ENCODE peak calls at places on chromosomes 12 and 14, in four cellular contexts. One of them, this sample, is unnamed.

GRCh38 chr12:46024099-46024498 is 33.7 kb upstream of the SCAF11 start:
- DNase-seq in fibroblast of lung: no peak
- DNase-seq in NCI-H510A: no peak
- DNase-seq in stimulated activated naive B cell treated with anti-CD40 and anti-IgM and Interleukin-4, amounts not matched to agents 10 μg/mL and 1 μg/mL and 100 μg/mL, for 72 hours: no peak
- DNase-seq in this sample: no peak

GRCh38 chr12:126936181-126936851 is 1330.7 kb upstream of the TMEM132C start:
- DNase-seq in fibroblast of lung: no peak
- DNase-seq in stimulated activated naive B cell treated with anti-CD40 and anti-IgM and Interleukin-4, amounts not matched to agents 10 μg/mL and 1 μg/mL and 100 μg/mL, for 72 hours: no peak
- DNase-seq in NCI-H510A: no peak
- DNase-seq in this sample: no peak

GRCh38 chr14:58607571-58608317 is 30.0 kb upstream of the DACT1 start:
- DNase-seq in fibroblast of lung: peak
- DNase-seq in NCI-H510A: no peak
- DNase-seq in stimulated activated naive B cell treated with anti-CD40 and anti-IgM and Interleukin-4, amounts not matched to agents 10 μg/mL and 1 μg/mL and 100 μg/mL, for 72 hours: no peak
- DNase-seq in this sample: no peak

GRCh38 chr14:55348766-55349453 is 62.7 kb downstream of the ATG14 start:
- DNase-seq in fibroblast of lung: no peak
- DNase-seq in stimulated activated naive B cell treated with anti-CD40 and anti-IgM and Interleukin-4, amounts not matched to agents 10 μg/mL and 1 μg/mL and 100 μg/mL, for 72 hours: no peak
- DNase-seq in NCI-H510A: no peak
- DNase-seq in this sample: no peak

GRCh38 chr12:6620137-6620884 is 13.1 kb upstream of the CHD4 start:
- DNase-seq in NCI-H510A: no peak
- DNase-seq in stimulated activated naive B cell treated with anti-CD40 and anti-IgM and Interleukin-4, amounts not matched to agents 10 μg/mL and 1 μg/mL and 100 μg/mL, for 72 hours: no peak
- DNase-seq in fibroblast of lung: no peak
- DNase-seq in this sample: no peak

GRCh38 chr12:95460105-95460504 is 13.8 kb upstream of the METAP2 start:
- DNase-seq in stimulated activated naive B cell treated with anti-CD40 and anti-IgM and Interleukin-4, amounts not matched to agents 10 μg/mL and 1 μg/mL and 100 μg/mL, for 72 hours: no peak
- DNase-seq in NCI-H510A: no peak
- DNase-seq in fibroblast of lung: no peak
- DNase-seq in this sample: no peak

GRCh38 chr12:80400591-80400991 is 43.4 kb upstream of the PTPRQ start:
- DNase-seq in fibroblast of lung: peak
- DNase-seq in NCI-H510A: no peak
- DNase-seq in stimulated activated naive B cell treated with anti-CD40 and anti-IgM and Interleukin-4, amounts not matched to agents 10 μg/mL and 1 μg/mL and 100 μg/mL, for 72 hours: no peak
- DNase-seq in this sample: no peak

GRCh38 chr14:104602315-104602932 is 2.1 kb downstream of the TMEM179 start:
- DNase-seq in stimulated activated naive B cell treated with anti-CD40 and anti-IgM and Interleukin-4, amounts not matched to agents 10 μg/mL and 1 μg/mL and 100 μg/mL, for 72 hours: no peak
- DNase-seq in NCI-H510A: no peak
- DNase-seq in fibroblast of lung: no peak
- DNase-seq in this sample: no peak

GRCh38 chr12:21819678-21820077 is 45.2 kb upstream of the KCNJ8 start:
- DNase-seq in fibroblast of lung: no peak
- DNase-seq in NCI-H510A: no peak
- DNase-seq in stimulated activated naive B cell treated with anti-CD40 and anti-IgM and Interleukin-4, amounts not matched to agents 10 μg/mL and 1 μg/mL and 100 μg/mL, for 72 hours: no peak
- DNase-seq in this sample: no peak

GRCh38 chr14:26206640-26207039 is 391.2 kb downstream of the NOVA1 start:
- DNase-seq in NCI-H510A: no peak
- DNase-seq in fibroblast of lung: no peak
- DNase-seq in stimulated activated naive B cell treated with anti-CD40 and anti-IgM and Interleukin-4, amounts not matched to agents 10 μg/mL and 1 μg/mL and 100 μg/mL, for 72 hours: no peak
- DNase-seq in this sample: no peak

GRCh38 chr12:1821805-1822204 is 1.4 kb downstream of the LRTM2 start:
- DNase-seq in fibroblast of lung: no peak
- DNase-seq in stimulated activated naive B cell treated with anti-CD40 and anti-IgM and Interleukin-4, amounts not matched to agents 10 μg/mL and 1 μg/mL and 100 μg/mL, for 72 hours: no peak
- DNase-seq in NCI-H510A: no peak
- DNase-seq in this sample: no peak

GRCh38 chr14:59500732-59501131 is 16.4 kb downstream of the JKAMP start:
- DNase-seq in NCI-H510A: no peak
- DNase-seq in fibroblast of lung: no peak
- DNase-seq in stimulated activated naive B cell treated with anti-CD40 and anti-IgM and Interleukin-4, amounts not matched to agents 10 μg/mL and 1 μg/mL and 100 μg/mL, for 72 hours: no peak
- DNase-seq in this sample: no peak

GRCh38 chr12:9910716-9911421 is 21.3 kb downstream of the CLEC2A start:
- DNase-seq in stimulated activated naive B cell treated with anti-CD40 and anti-IgM and Interleukin-4, amounts not matched to agents 10 μg/mL and 1 μg/mL and 100 μg/mL, for 72 hours: no peak
- DNase-seq in fibroblast of lung: peak
- DNase-seq in NCI-H510A: no peak
- DNase-seq in this sample: no peak

GRCh38 chr12:73612571-73612970 is 925.1 kb upstream of the ATXN7L3B start:
- DNase-seq in fibroblast of lung: no peak
- DNase-seq in NCI-H510A: no peak
- DNase-seq in stimulated activated naive B cell treated with anti-CD40 and anti-IgM and Interleukin-4, amounts not matched to agents 10 μg/mL and 1 μg/mL and 100 μg/mL, for 72 hours: no peak
- DNase-seq in this sample: no peak

GRCh38 chr14:71341160-71341559 is 433.9 kb downstream of the PCNX1 start:
- DNase-seq in stimulated activated naive B cell treated with anti-CD40 and anti-IgM and Interleukin-4, amounts not matched to agents 10 μg/mL and 1 μg/mL and 100 μg/mL, for 72 hours: no peak
- DNase-seq in fibroblast of lung: no peak
- DNase-seq in NCI-H510A: no peak
- DNase-seq in this sample: no peak

GRCh38 chr12:11580125-11580751 is 69.2 kb upstream of the ETV6 start:
- DNase-seq in fibroblast of lung: peak
- DNase-seq in NCI-H510A: no peak
- DNase-seq in stimulated activated naive B cell treated with anti-CD40 and anti-IgM and Interleukin-4, amounts not matched to agents 10 μg/mL and 1 μg/mL and 100 μg/mL, for 72 hours: peak
- DNase-seq in this sample: no peak

GRCh38 chr12:54033106-54033979 is 493 bp downstream of the HOXC5 start:
- DNase-seq in NCI-H510A: no peak
- DNase-seq in fibroblast of lung: no peak
- DNase-seq in stimulated activated naive B cell treated with anti-CD40 and anti-IgM and Interleukin-4, amounts not matched to agents 10 μg/mL and 1 μg/mL and 100 μg/mL, for 72 hours: no peak
- DNase-seq in this sample: no peak

GRCh38 chr12:49872781-49873181 is 29.9 kb upstream of the BCDIN3D start:
- DNase-seq in fibroblast of lung: peak
- DNase-seq in stimulated activated naive B cell treated with anti-CD40 and anti-IgM and Interleukin-4, amounts not matched to agents 10 μg/mL and 1 μg/mL and 100 μg/mL, for 72 hours: no peak
- DNase-seq in NCI-H510A: no peak
- DNase-seq in this sample: no peak

GRCh38 chr14:68593806-68594536 is 198.9 kb downstream of the ZFP36L1 start:
- DNase-seq in NCI-H510A: no peak
- DNase-seq in fibroblast of lung: peak
- DNase-seq in stimulated activated naive B cell treated with anti-CD40 and anti-IgM and Interleukin-4, amounts not matched to agents 10 μg/mL and 1 μg/mL and 100 μg/mL, for 72 hours: peak
- DNase-seq in this sample: no peak

GRCh38 chr12:74021937-74022336 is 515.7 kb upstream of the ATXN7L3B start:
- DNase-seq in fibroblast of lung: peak
- DNase-seq in stimulated activated naive B cell treated with anti-CD40 and anti-IgM and Interleukin-4, amounts not matched to agents 10 μg/mL and 1 μg/mL and 100 μg/mL, for 72 hours: peak
- DNase-seq in NCI-H510A: peak
- DNase-seq in this sample: no peak

GRCh38 chr14:31232081-31232480 is 24.5 kb upstream of the HECTD1 start:
- DNase-seq in fibroblast of lung: no peak
- DNase-seq in stimulated activated naive B cell treated with anti-CD40 and anti-IgM and Interleukin-4, amounts not matched to agents 10 μg/mL and 1 μg/mL and 100 μg/mL, for 72 hours: no peak
- DNase-seq in NCI-H510A: no peak
- DNase-seq in this sample: no peak

GRCh38 chr14:72946491-72946890 is 20.2 kb downstream of the DCAF4 start:
- DNase-seq in fibroblast of lung: peak
- DNase-seq in NCI-H510A: no peak
- DNase-seq in stimulated activated naive B cell treated with anti-CD40 and anti-IgM and Interleukin-4, amounts not matched to agents 10 μg/mL and 1 μg/mL and 100 μg/mL, for 72 hours: no peak
- DNase-seq in this sample: no peak

GRCh38 chr14:71668186-71668912 is 263.9 kb upstream of the RGS6 start:
- DNase-seq in NCI-H510A: no peak
- DNase-seq in fibroblast of lung: peak
- DNase-seq in stimulated activated naive B cell treated with anti-CD40 and anti-IgM and Interleukin-4, amounts not matched to agents 10 μg/mL and 1 μg/mL and 100 μg/mL, for 72 hours: no peak
- DNase-seq in this sample: no peak

GRCh38 chr14:38003746-38004609 is 203.7 kb upstream of the SSTR1 start:
- DNase-seq in stimulated activated naive B cell treated with anti-CD40 and anti-IgM and Interleukin-4, amounts not matched to agents 10 μg/mL and 1 μg/mL and 100 μg/mL, for 72 hours: no peak
- DNase-seq in fibroblast of lung: no peak
- DNase-seq in NCI-H510A: no peak
- DNase-seq in this sample: no peak

This sample was measured in NCI-H2107.